ENCODE peak calls at places on chromosome 4, in four cellular contexts. L is GM19239, H is endothelial cell, X is psoas muscle. S is an unnamed sample.

GRCh38 chr4:122775987-122776836 is 43.7 kb downstream of the BBS12 start:
- DNase-seq in L (no peak), X (no peak), H (no peak), S (no peak)

GRCh38 chr4:20462426-20463175 is 210.9 kb downstream of the SLIT2 start:
- DNase-seq in L (no peak), H (no peak), X (no peak), S (no peak)

GRCh38 chr4:2076908-2077534 is 17.9 kb downstream of the NAT8L start:
- DNase-seq in L (no peak), H (peak), X (no peak), S (no peak)

GRCh38 chr4:1873291-1873690 is 2.1 kb downstream of the NSD2 start:
- DNase-seq in X (no peak), H (no peak), L (no peak), S (no peak)

GRCh38 chr4:17059192-17059634 is 160.8 kb upstream of the LDB2 start:
- DNase-seq in X (peak), H (no peak), L (no peak), S (no peak)

GRCh38 chr4:81963005-81963404 is 410.8 kb downstream of the HNRNPD start:
- DNase-seq in X (no peak), H (no peak), L (no peak), S (no peak)

GRCh38 chr4:112775801-112776200 is 138.9 kb downstream of the LARP7 start:
- DNase-seq in X (no peak), H (no peak), L (no peak), S (no peak)

GRCh38 chr4:95507561-95507960 is 41.2 kb downstream of the UNC5C start:
- DNase-seq in X (no peak), H (no peak), L (no peak), S (no peak)

GRCh38 chr4:102642571-102643298 is 118.0 kb downstream of the MANBA start:
- DNase-seq in X (no peak), L (no peak), H (no peak), S (no peak)

GRCh38 chr4:39642885-39643550 is 4.4 kb upstream of the SMIM14 start:
- DNase-seq in X (no peak), L (no peak), H (no peak), S (no peak)

GRCh38 chr4:179027569-179027968 is 1585.3 kb upstream of the AGA start:
- DNase-seq in L (no peak), H (no peak), X (no peak), S (no peak)

GRCh38 chr4:42404001-42404400 is 6.7 kb downstream of the SHISA3 start:
- DNase-seq in H (no peak), L (no peak), X (no peak), S (no peak)

GRCh38 chr4:56907009-56907408 is 691 bp upstream of the REST start:
- DNase-seq in L (no peak), X (no peak), H (no peak), S (no peak)

S was measured in neuronal stem cell.